ENCODE peak calls at places on chromosomes 16 and 17, in ten cellular contexts. C, K, J, Y, P, M, H, N, L and T are unnamed samples.

GRCh38 chr16:88730632-88731607 is 24.6 kb downstream of the CTU2 start:
- DNase-seq in P (no peak), J (no peak), C (no peak), M (no peak), H (no peak), K (no peak), L (no peak), N (no peak), Y (no peak), T (no peak)

GRCh38 chr16:4769306-4769638 is 2.3 kb upstream of the ZNF500 start:
- DNase-seq in J (no peak), L (no peak), C (no peak), N (no peak), M (no peak), K (no peak), P (no peak), Y (no peak), H (no peak), T (no peak)

GRCh38 chr16:71520550-71520949 is 5.7 kb upstream of the CHST4 start:
- DNase-seq in L (no peak), P (no peak), J (no peak), K (no peak), H (no peak), M (no peak), N (no peak), C (no peak), Y (no peak), T (no peak)

GRCh38 chr17:57747221-57748017 is 2.3 kb upstream of the CCDC182 start:
- DNase-seq in K (peak), N (peak), M (no peak), P (no peak), C (peak), J (no peak), H (no peak), Y (peak), L (peak), T (peak)

GRCh38 chr16:2142942-2143868 is 5.2 kb upstream of the RAB26 start:
- DNase-seq in J (no peak), M (no peak), P (no peak), L (no peak), N (no peak), K (no peak), H (no peak), C (no peak), Y (no peak), T (no peak)

GRCh38 chr16:84652565-84652964 is 4.3 kb downstream of the KLHL36 start:
- DNase-seq in C (peak), N (no peak), H (no peak), Y (no peak), P (no peak), L (no peak), K (no peak), J (no peak), M (no peak), T (no peak)

GRCh38 chr17:57530508-57530907 is 214.6 kb downstream of the CCDC182 start:
- DNase-seq in P (no peak), C (no peak), K (peak), M (no peak), H (no peak), J (no peak), Y (no peak), N (no peak), L (peak), T (no peak)

GRCh38 chr16:81679721-81680430 is 99.2 kb upstream of the PLCG2 start:
- DNase-seq in J (no peak), Y (no peak), P (no peak), N (no peak), K (no peak), C (no peak), H (no peak), M (no peak), L (no peak), T (no peak)

GRCh38 chr16:57736419-57737281 is 1.1 kb downstream of the KATNB1 start:
- DNase-seq in P (no peak), H (peak), M (no peak), K (peak), N (peak), J (no peak), Y (peak), C (peak), L (peak), T (peak)

GRCh38 chr16:12458591-12459400 is 344.9 kb downstream of the CPPED1 start:
- DNase-seq in M (peak), C (peak), K (no peak), N (no peak), P (no peak), L (no peak), H (peak), Y (no peak), J (no peak), T (no peak)